ENCODE peak calls at places on chromosomes 6 and 20, in nine cellular contexts. K is HCT116, E is uterus, G is transverse colon, L is HepG2, N is A549, W is testis, O is heart left ventricle, U is right lobe of liver. Y is an unnamed sample.

GRCh38 chr6:100446922-100447899 is 17.5 kb downstream of the SIM1 start:
- DNase-seq in K (no peak), E (no peak), G (no peak), L (no peak), N (no peak), W (peak), O (no peak), U (no peak), Y (no peak)

GRCh38 chr6:30061766-30062458 is 847 bp downstream of the POLR1H start:
- DNase-seq in K (no peak), E (no peak), G (peak), L (no peak), N (no peak), W (peak), O (no peak), U (no peak), Y (no peak)

GRCh38 chr6:20919677-20920385 is 385.6 kb downstream of the CDKAL1 start:
- DNase-seq in K (no peak), E (no peak), G (no peak), L (no peak), N (no peak), W (no peak), O (no peak), U (no peak), Y (no peak)

GRCh38 chr6:129635396-129636164 is 74.4 kb downstream of the ARHGAP18 start:
- DNase-seq in K (no peak), E (no peak), G (no peak), L (no peak), N (no peak), W (no peak), O (no peak), U (no peak), Y (no peak)

GRCh38 chr20:39039261-39039660 is 77.1 kb downstream of the DHX35 start:
- DNase-seq in K (no peak), E (no peak), G (no peak), L (no peak), N (no peak), W (no peak), O (no peak), U (no peak), Y (no peak)

GRCh38 chr20:63094767-63095499 is 88.2 kb upstream of the BHLHE23 start:
- DNase-seq in K (no peak), E (no peak), G (peak), L (no peak), N (no peak), W (peak), O (no peak), U (peak), Y (no peak)

GRCh38 chr6:43192911-43193310 is 10.9 kb downstream of the CUL9 start:
- DNase-seq in K (no peak), E (no peak), G (no peak), L (no peak), N (no peak), W (no peak), O (no peak), U (peak), Y (no peak)

GRCh38 chr6:103273048-103273447 is 1586.7 kb downstream of the HACE1 start:
- DNase-seq in K (peak), E (no peak), G (no peak), L (peak), N (peak), W (no peak), O (no peak), U (no peak), Y (no peak)

GRCh38 chr6:5164092-5164491 is 79.0 kb downstream of the PPP1R3G start:
- DNase-seq in K (no peak), E (no peak), G (no peak), L (no peak), N (no peak), W (no peak), O (no peak), U (no peak), Y (no peak)

GRCh38 chr6:12585497-12585958 is 131.0 kb upstream of the PHACTR1 start:
- DNase-seq in K (no peak), E (no peak), G (no peak), L (no peak), N (no peak), W (no peak), O (peak), U (no peak), Y (no peak)

GRCh38 chr6:167766986-167767714 is 59.6 kb upstream of the AFDN start:
- DNase-seq in K (no peak), E (no peak), G (no peak), L (no peak), N (peak), W (no peak), O (peak), U (no peak), Y (no peak)

DNA sequence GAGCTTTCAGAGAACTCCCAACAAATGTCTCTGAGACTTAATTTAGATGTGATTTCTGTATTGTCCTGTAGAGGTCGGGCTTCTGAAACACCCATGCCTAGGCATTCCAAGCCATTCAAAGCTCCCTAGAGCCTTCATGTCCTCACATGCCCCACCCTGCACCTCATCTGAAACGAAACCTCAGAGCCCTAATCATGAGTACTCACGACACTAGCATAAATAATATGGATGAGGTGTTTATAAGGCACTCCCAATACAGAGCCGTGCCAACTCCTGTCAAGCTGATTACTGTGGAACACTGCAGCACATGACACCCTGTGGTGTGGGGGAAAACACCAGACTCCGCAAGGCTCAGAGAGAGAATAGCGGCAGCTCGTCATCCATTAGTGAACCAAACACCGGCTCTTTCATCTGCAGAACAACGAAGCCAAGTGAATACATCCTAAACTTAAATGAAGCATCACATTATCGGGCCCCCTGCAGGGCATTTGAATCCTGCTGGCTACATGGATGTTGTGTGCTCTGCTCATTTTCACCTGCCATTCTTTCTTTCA is 83.8 kb downstream of the FNDC1 start:
- DNase-seq in K (peak), E (peak), G (no peak), L (peak), N (peak), W (no peak), O (no peak), U (no peak), Y (peak)
- TF ChIP-seq CTCF in K (peak), E (peak), G (peak), L (peak), N (peak), W (peak), O (peak), U (peak), Y (no peak)

DNA sequence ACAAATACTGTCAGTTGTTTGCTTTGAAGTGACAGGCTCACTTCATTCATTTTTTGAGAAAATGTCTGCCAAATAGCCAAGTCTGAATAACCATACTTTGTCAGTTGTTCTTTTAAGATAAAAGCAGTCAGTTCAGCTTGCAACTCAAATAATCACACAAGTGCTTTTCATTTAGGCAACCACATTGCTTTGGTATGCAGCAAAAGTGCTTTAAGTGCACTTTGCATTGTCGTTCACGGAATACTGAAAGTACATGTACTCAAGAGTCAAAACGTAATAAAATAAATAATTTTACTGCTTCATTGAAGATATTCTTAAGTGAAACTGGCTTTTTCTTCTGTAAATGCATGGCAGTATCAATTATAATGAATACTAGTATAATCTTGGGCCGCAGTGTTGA is 107.2 kb downstream of the MMS22L start:
- DNase-seq in K (no peak), E (no peak), G (no peak), L (no peak), N (no peak), W (no peak), O (no peak), U (no peak), Y (no peak)
- TF ChIP-seq POLR2A in K (no peak), E (no peak), G (no peak), L (no peak), N (no peak), W (no peak), O (no peak), U (no peak), Y (no peak)

GRCh38 chr6:154969796-154970195 is 25.3 kb upstream of the TIAM2 start:
- DNase-seq in K (no peak), E (no peak), G (no peak), L (no peak), N (no peak), W (no peak), O (no peak), U (no peak), Y (no peak)

GRCh38 chr6:154980273-154981070 is 14.6 kb upstream of the TIAM2 start:
- DNase-seq in K (no peak), E (no peak), G (no peak), L (no peak), N (no peak), W (no peak), O (no peak), U (no peak), Y (no peak)

DNA sequence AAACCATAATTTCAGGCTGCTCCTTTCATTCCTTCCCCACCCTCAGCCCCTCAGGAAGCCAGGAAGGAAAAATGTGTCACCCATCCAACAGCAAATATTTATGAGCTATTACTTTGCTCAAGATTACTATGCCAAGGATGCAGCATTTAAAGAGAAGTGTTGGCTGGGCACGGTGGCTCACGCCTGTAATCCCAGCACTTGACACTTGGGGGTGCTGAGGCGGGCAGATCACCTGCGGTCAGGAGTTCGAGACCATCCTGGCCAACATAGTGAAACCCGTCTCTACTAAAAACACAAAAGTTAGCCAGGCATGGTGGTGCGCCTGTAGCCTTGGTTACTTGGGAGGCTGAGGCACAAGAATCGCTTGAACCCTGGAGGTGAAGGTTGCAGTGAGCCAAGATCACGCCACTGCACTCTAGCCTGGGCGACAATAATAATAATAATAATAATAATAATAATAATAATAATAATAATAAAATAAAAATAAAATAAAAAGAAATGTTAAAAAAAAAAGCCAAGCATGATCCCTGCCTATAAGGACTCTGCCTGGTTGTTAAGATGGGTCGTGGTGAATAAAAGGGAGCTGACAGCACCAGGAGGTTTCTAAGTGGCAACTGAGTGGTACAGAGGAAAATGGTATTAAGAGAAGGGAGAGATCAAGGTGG is 20.5 kb upstream of the TIAM2 start:
- DNase-seq in K (no peak), E (no peak), G (no peak), L (no peak), N (no peak), W (no peak), O (no peak), U (no peak), Y (no peak)
- TF ChIP-seq CTCF in K (peak), E (no peak), G (no peak), L (peak), N (no peak), W (no peak), O (no peak), U (no peak), Y (no peak)

GRCh38 chr6:157222201-157222981 is 100.9 kb downstream of the TMEM242 start:
- DNase-seq in K (no peak), E (no peak), G (no peak), L (no peak), N (no peak), W (no peak), O (no peak), U (no peak), Y (peak)

GRCh38 chr6:157221817-157222175 is 101.5 kb downstream of the TMEM242 start:
- DNase-seq in K (no peak), E (no peak), G (no peak), L (no peak), N (no peak), W (no peak), O (no peak), U (no peak), Y (no peak)

GRCh38 chr6:157220485-157220884 is 102.8 kb downstream of the TMEM242 start:
- DNase-seq in K (no peak), E (no peak), G (no peak), L (no peak), N (no peak), W (no peak), O (no peak), U (no peak), Y (peak)

GRCh38 chr6:157219201-157220200 is 103.8 kb downstream of the TMEM242 start:
- DNase-seq in K (no peak), E (no peak), G (no peak), L (peak), N (no peak), W (no peak), O (no peak), U (no peak), Y (no peak)

DNA sequence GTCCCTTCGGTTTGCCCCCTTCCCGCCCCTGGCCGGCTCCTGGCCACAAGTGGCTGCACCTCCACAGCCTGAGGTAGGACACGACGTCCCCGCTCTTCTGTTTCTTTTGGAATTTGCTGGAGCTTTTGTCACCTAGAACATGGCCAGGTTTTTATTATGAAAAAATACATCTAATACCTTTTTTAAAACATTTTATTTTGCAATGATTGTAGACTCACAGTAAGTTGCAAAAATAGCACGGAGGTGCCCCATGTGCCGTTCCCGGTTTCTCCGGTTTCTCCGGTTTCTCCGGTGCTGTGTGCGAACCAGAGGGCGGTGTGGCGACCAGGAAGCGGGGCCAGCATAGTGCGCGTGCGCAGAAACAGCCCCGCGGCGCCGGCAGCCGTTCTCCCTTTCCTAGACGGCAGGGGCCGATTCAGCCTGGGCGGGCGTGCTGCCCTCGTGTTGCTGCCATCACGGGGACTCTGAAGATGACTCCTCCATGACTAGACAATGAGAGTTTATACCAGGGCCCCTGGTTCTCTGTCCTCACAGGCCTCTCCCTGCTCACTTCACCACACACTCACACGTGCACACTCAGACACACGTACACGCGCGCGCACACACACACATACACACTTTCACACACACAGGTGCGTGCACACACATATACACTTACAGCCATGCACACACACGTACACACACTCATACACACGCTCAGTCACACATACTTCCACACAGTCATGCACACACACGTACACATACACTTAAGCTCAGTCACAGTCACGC is 102.1 kb downstream of the TMEM242 start:
- DNase-seq in K (peak), E (peak), G (peak), L (peak), N (peak), W (peak), O (peak), U (peak), Y (peak)
- TF ChIP-seq POLR2A in K (no peak), E (no peak), G (no peak), L (no peak), N (peak), W (no peak), O (no peak), U (no peak), Y (no peak)

DNA sequence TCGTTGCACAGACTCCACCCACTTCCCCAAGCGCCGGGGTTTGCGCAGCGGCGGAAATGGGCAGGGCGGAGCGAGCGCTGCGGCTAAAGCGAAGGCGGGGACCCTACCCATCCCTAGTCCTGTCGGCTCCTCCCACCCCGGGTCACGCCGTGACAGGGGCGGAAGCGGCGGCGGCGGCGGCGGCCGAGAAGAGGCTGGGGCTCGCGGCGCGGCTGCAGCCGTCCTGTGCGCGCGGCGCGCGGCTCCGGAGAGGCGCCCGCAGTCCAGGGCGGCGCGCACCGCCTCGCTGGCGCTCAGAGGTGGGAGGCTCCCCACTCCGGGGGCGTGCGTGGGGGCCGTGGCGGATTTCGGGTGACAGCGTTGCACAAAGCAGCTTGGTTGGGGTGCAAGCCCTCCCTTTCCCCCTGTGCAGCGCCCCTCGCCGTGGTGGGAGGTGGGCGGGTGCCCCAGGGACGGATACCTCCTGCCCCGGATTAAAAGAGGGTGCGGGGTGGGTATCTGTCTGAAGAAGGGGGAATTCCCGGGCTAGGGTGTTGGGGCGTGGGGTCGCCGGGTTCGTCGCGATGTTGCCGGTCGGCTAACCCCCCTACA is at the start of gene KDM1B:
- DNase-seq in K (peak), E (peak), G (peak), L (peak), N (peak), W (peak), O (peak), U (peak), Y (peak)
- TF ChIP-seq CTCF in K (no peak), E (no peak), G (no peak), L (no peak), N (no peak), W (no peak), O (no peak), U (no peak), Y (no peak)

GRCh38 chr6:138404666-138405337 is 779 bp downstream of the HEBP2 start:
- DNase-seq in K (no peak), E (peak), G (peak), L (no peak), N (no peak), W (peak), O (peak), U (peak), Y (peak)

GRCh38 chr6:138403324-138403800 is 661 bp upstream of the HEBP2 start:
- DNase-seq in K (no peak), E (peak), G (peak), L (no peak), N (peak), W (peak), O (peak), U (peak), Y (peak)

GRCh38 chr6:138402833-138403187 is 1.2 kb upstream of the HEBP2 start:
- DNase-seq in K (no peak), E (no peak), G (no peak), L (no peak), N (no peak), W (no peak), O (no peak), U (no peak), Y (no peak)

GRCh38 chr6:138401960-138402832 is 1.8 kb upstream of the HEBP2 start:
- DNase-seq in K (no peak), E (no peak), G (no peak), L (no peak), N (no peak), W (no peak), O (no peak), U (no peak), Y (no peak)

DNA sequence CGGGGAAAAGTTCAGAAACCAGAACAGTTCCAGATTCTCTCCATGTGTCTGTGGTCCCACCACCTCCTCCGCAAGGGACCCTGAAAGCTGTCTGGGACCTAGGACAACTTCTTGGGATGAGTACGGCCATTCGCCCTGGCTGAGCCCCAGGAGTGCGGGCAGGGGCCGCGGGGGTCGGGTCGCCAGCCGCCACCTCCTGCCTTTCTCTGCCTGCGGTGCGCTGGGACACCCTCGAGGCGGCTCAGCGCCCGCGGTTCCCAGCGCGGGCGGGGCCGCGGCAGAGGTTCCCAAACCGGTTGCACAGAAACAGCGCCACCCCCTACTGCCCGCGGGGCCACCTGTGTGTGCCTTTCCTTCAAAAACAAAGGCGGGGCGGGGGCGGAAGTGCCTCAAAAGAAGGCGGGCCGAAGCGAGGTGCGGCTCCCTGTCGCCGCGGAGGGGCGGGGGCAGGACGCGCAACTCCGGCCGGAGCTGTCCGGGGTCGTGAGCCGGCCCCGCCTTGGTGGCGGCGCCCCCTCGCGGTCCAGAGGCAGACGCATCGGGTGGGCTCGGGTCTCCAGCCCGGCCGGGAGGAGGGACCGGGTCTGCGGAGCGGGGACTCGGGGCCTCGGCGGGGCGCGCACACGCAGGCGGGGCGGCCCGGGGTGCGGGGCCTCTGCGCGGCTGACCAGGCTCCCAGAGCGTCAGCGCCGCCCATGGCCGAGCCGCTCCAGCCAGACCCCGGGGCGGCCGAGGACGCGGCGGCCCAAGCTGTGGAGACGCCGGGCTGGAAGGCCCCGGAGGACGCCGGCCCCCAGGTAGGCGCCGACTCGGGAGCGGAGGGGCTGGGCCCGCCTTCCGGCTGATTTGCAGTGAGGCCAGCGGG is at the start of gene HEBP2:
- DNase-seq in K (peak), E (peak), G (peak), L (peak), N (peak), W (peak), O (peak), U (peak), Y (peak)
- TF ChIP-seq POLR2A in K (peak), E (peak), G (peak), L (peak), N (peak), W (no peak), O (peak), U (peak), Y (peak)

GRCh38 chr20:4008877-4009276 is 6.5 kb downstream of the RNF24 start:
- DNase-seq in K (no peak), E (no peak), G (no peak), L (no peak), N (no peak), W (no peak), O (no peak), U (no peak), Y (no peak)
- TF ChIP-seq CTCF in K (peak), E (no peak), G (no peak), L (peak), N (peak), W (no peak), O (no peak), U (peak), Y (no peak)

GRCh38 chr20:50291428-50292323 is 101.0 kb downstream of the CEBPB start:
- DNase-seq in K (no peak), E (no peak), G (no peak), L (no peak), N (no peak), W (no peak), O (peak), U (no peak), Y (no peak)
- TF ChIP-seq POLR2A in K (no peak), E (no peak), G (no peak), L (no peak), N (no peak), W (no peak), O (no peak), U (no peak), Y (no peak)